ENCODE peak calls at places on chromosomes 2 and 18, in eight cellular contexts. O is CD8-positive, alpha-beta T cell; S is RWPE2; Z is left cardiac atrium; H is stimulated activated naive CD8-positive, alpha-beta T cell treated with anti-CD3 and anti-CD28 coated beads, Interleukin-15, Interleukin-2, amounts not matched to agents 100 U/mL and 50 U/mL, for 24 hours; V is gastrocnemius medialis; L is aorta; P is effector memory CD8-positive, alpha-beta T cell. W is an unnamed sample.

GRCh38 chr2:113877651-113878594 is 12.0 kb upstream of the ACTR3 start:
- ATAC-seq in O (no peak), S (peak), Z (peak), H (no peak), V (no peak), L (no peak), P (no peak), W (peak)

GRCh38 chr2:42793314-42794270 is 1.2 kb upstream of the HAAO start:
- ATAC-seq in O (peak), S (no peak), Z (peak), H (no peak), V (no peak), L (peak), P (no peak), W (no peak)

GRCh38 chr18:57004366-57005121 is 142.3 kb upstream of the BOD1L2 start:
- ATAC-seq in O (peak), S (peak), Z (peak), H (peak), V (peak), L (no peak), P (peak), W (peak)

GRCh38 chr2:108935231-108935863 is 53.7 kb downstream of the EDAR start:
- ATAC-seq in O (no peak), S (no peak), Z (no peak), H (no peak), V (no peak), L (no peak), P (no peak), W (no peak)

GRCh38 chr2:179550214-179550613 is 285.6 kb upstream of the SESTD1 start:
- ATAC-seq in O (no peak), S (no peak), Z (no peak), H (no peak), V (no peak), L (no peak), P (no peak), W (no peak)

GRCh38 chr18:46042571-46043123 is 29.4 kb downstream of the PSTPIP2 start:
- ATAC-seq in O (no peak), S (peak), Z (peak), H (peak), V (no peak), L (no peak), P (peak), W (peak)

GRCh38 chr2:188973650-188974049 is 523 bp upstream of the COL3A1 start:
- ATAC-seq in O (no peak), S (no peak), Z (no peak), H (no peak), V (no peak), L (no peak), P (no peak), W (no peak)

GRCh38 chr18:35817604-35818352 is 154.7 kb upstream of the RMP24 start:
- ATAC-seq in O (no peak), S (no peak), Z (no peak), H (no peak), V (no peak), L (peak), P (no peak), W (no peak)

GRCh38 chr2:96950391-96951124 is 35.8 kb downstream of the FAM178B start:
- ATAC-seq in O (no peak), S (no peak), Z (no peak), H (no peak), V (no peak), L (no peak), P (no peak), W (no peak)

GRCh38 chr2:218727502-218728165 is 17.0 kb downstream of the TTLL4 start:
- ATAC-seq in O (no peak), S (no peak), Z (no peak), H (no peak), V (no peak), L (no peak), P (no peak), W (peak)

GRCh38 chr2:204452464-204453023 is 92.7 kb upstream of the PARD3B start:
- ATAC-seq in O (no peak), S (peak), Z (peak), H (no peak), V (no peak), L (peak), P (no peak), W (no peak)

GRCh38 chr2:198638579-198638978 is 819.2 kb downstream of the SATB2 start:
- ATAC-seq in O (no peak), S (no peak), Z (no peak), H (no peak), V (no peak), L (no peak), P (no peak), W (no peak)